ENCODE peak calls at places on chromosomes 12 and 14, in ten cellular contexts. D, U, R, T, A, F, Y, J, I and L are unnamed samples.

GRCh38 chr12:120055639-120056038 is 60.9 kb downstream of the RAB35 start:
- DNase-seq in Y (no peak), I (no peak), J (no peak), U (no peak), F (no peak), T (no peak), R (no peak), D (no peak), A (no peak), L (no peak)

GRCh38 chr14:87149583-87150354 is 843.2 kb downstream of the GALC start:
- DNase-seq in A (no peak), Y (no peak), I (no peak), D (peak), F (peak), J (no peak), U (no peak), T (peak), R (no peak), L (no peak)

GRCh38 chr12:93003540-93004239 is 74.6 kb upstream of the EEA1 start:
- DNase-seq in I (no peak), A (peak), T (no peak), Y (no peak), D (no peak), F (no peak), R (no peak), J (no peak), U (no peak), L (no peak)

GRCh38 chr12:107436836-107437235 is 248.8 kb upstream of the PWP1 start:
- DNase-seq in I (no peak), A (no peak), F (no peak), J (no peak), Y (no peak), T (no peak), U (no peak), D (no peak), R (peak), L (no peak)

GRCh38 chr12:69241444-69242092 is 2.2 kb downstream of the CPSF6 start:
- DNase-seq in I (no peak), J (no peak), F (no peak), R (peak), T (no peak), Y (no peak), U (no peak), D (no peak), A (no peak), L (no peak)

GRCh38 chr14:50740858-50741257 is 72.8 kb upstream of the SAV1 start:
- DNase-seq in R (no peak), F (no peak), U (no peak), A (peak), J (no peak), Y (no peak), I (no peak), D (no peak), T (peak), L (no peak)

GRCh38 chr12:65496617-65497016 is 218.1 kb downstream of the MSRB3 start:
- DNase-seq in A (peak), F (no peak), J (no peak), I (no peak), D (no peak), R (peak), T (peak), U (peak), Y (no peak), L (no peak)

GRCh38 chr12:86331012-86331411 is 74.8 kb upstream of the MGAT4C start:
- DNase-seq in Y (no peak), D (no peak), T (no peak), U (no peak), R (no peak), I (no peak), F (no peak), A (no peak), J (no peak), L (no peak)

GRCh38 chr12:120928864-120929652 is 24.9 kb upstream of the SPPL3 start:
- DNase-seq in A (no peak), Y (peak), D (peak), I (no peak), T (no peak), U (peak), J (no peak), R (no peak), F (no peak), L (no peak)

GRCh38 chr12:131189781-131190180 is 236.1 kb downstream of the ADGRD1 start:
- DNase-seq in T (no peak), U (no peak), D (no peak), I (no peak), J (no peak), F (no peak), A (no peak), R (no peak), Y (no peak), L (no peak)

GRCh38 chr14:58200480-58200841 is 512 bp downstream of the ACTR10 start:
- DNase-seq in R (no peak), A (no peak), Y (no peak), J (no peak), T (no peak), U (no peak), F (no peak), I (no peak), D (no peak), L (no peak)

GRCh38 chr12:103969391-103969790 is 3.7 kb downstream of the TDG start:
- DNase-seq in R (peak), J (no peak), F (no peak), A (no peak), D (no peak), Y (no peak), U (no peak), I (no peak), T (no peak), L (no peak)

GRCh38 chr12:54587315-54587821 is 1.1 kb downstream of the PPP1R1A start:
- DNase-seq in I (no peak), T (no peak), A (no peak), Y (no peak), R (no peak), U (peak), F (no peak), J (no peak), D (no peak), L (no peak)

GRCh38 chr14:72567226-72567625 is 326.7 kb downstream of the DPF3 start:
- DNase-seq in Y (no peak), U (no peak), T (no peak), R (no peak), A (peak), D (no peak), J (no peak), I (no peak), F (no peak), L (no peak)

GRCh38 chr12:100908501-100908900 is 113.9 kb downstream of the ANO4 start:
- DNase-seq in Y (no peak), U (no peak), A (peak), I (no peak), R (peak), D (no peak), F (no peak), T (peak), J (no peak), L (no peak)

GRCh38 chr12:51820721-51821422 is 27.6 kb downstream of the FIGNL2 start:
- DNase-seq in D (peak), T (no peak), U (peak), I (no peak), Y (peak), F (no peak), R (peak), A (peak), J (peak), L (no peak)

GRCh38 chr14:97866664-97867063 is 1069.5 kb downstream of the VRK1 start:
- DNase-seq in U (no peak), J (no peak), Y (no peak), T (no peak), D (peak), I (no peak), A (no peak), R (no peak), F (no peak), L (no peak)

GRCh38 chr14:90645842-90646443 is 170.3 kb downstream of the TTC7B start:
- DNase-seq in I (no peak), J (no peak), A (peak), U (no peak), F (peak), D (peak), Y (no peak), T (peak), R (peak), L (no peak)

GRCh38 chr14:49769171-49769570 is 1.2 kb downstream of the KLHDC2 start:
- DNase-seq in U (no peak), A (peak), F (no peak), T (peak), J (no peak), D (no peak), Y (no peak), R (peak), I (no peak), L (no peak)

GRCh38 chr12:131007031-131007793 is 53.5 kb downstream of the ADGRD1 start:
- DNase-seq in I (no peak), F (no peak), D (no peak), J (peak), T (no peak), Y (no peak), A (no peak), R (no peak), U (peak), L (no peak)

GRCh38 chr12:14048949-14049545 is 67.6 kb upstream of the GRIN2B start:
- DNase-seq in I (no peak), D (no peak), J (no peak), R (no peak), F (no peak), U (no peak), Y (no peak), A (no peak), T (no peak), L (no peak)

GRCh38 chr14:90815817-90816662 is at the start of gene TTC7B:
- DNase-seq in R (no peak), T (peak), Y (peak), A (peak), D (peak), F (no peak), U (peak), J (peak), I (no peak), L (no peak)

GRCh38 chr14:79325071-79325470 is 886.2 kb downstream of the DIO2 start:
- DNase-seq in A (no peak), D (no peak), F (no peak), U (no peak), J (no peak), T (peak), I (no peak), Y (no peak), R (no peak), L (no peak)

GRCh38 chr12:31491819-31492598 is 98.9 kb downstream of the DENND5B start:
- DNase-seq in J (no peak), T (peak), I (peak), D (peak), F (peak), R (peak), Y (no peak), U (no peak), A (peak), L (no peak)

GRCh38 chr12:47910486-47910885 is 5.7 kb upstream of the VDR start:
- DNase-seq in J (no peak), T (peak), R (peak), D (no peak), A (peak), I (no peak), U (no peak), Y (no peak), F (no peak), L (no peak)

GRCh38 chr14:53526190-53526589 is 373.1 kb upstream of the DDHD1 start:
- DNase-seq in A (no peak), D (no peak), J (no peak), F (no peak), U (no peak), I (no peak), Y (no peak), R (no peak), T (no peak), L (no peak)

GRCh38 chr14:24411468-24412454 is 13.0 kb downstream of the NYNRIN start:
- DNase-seq in U (no peak), T (peak), I (no peak), J (no peak), Y (peak), A (peak), F (peak), D (peak), R (peak), L (no peak)

GRCh38 chr12:52245259-52245961 is 12.4 kb downstream of the KRT7 start:
- DNase-seq in T (no peak), U (peak), J (no peak), D (peak), R (no peak), Y (no peak), A (no peak), F (no peak), I (no peak), L (no peak)

GRCh38 chr12:105706321-105706972 is 376.0 kb downstream of the C12orf75 start:
- DNase-seq in U (peak), T (peak), R (peak), I (no peak), F (peak), A (no peak), J (no peak), Y (peak), D (peak), L (no peak)

GRCh38 chr14:102761206-102761605 is 16.0 kb upstream of the TRAF3 start:
- DNase-seq in R (no peak), A (no peak), D (no peak), F (no peak), J (no peak), I (no peak), T (no peak), U (no peak), Y (no peak), L (no peak)

GRCh38 chr12:53078425-53079225 is 565 bp downstream of the SPRYD3 start:
- DNase-seq in I (no peak), U (no peak), D (peak), Y (no peak), J (no peak), R (peak), T (peak), A (no peak), F (no peak), L (peak)

GRCh38 chr12:58882796-58883195 is 37.5 kb downstream of the LRIG3 start:
- DNase-seq in I (no peak), U (no peak), F (no peak), Y (no peak), D (peak), J (no peak), T (no peak), R (no peak), A (no peak), L (no peak)

GRCh38 chr12:117674313-117674712 is 294.5 kb downstream of the KSR2 start:
- DNase-seq in U (no peak), F (no peak), A (no peak), R (no peak), I (no peak), D (no peak), Y (no peak), J (no peak), T (no peak), L (no peak)

GRCh38 chr12:117674763-117675162 is 294.0 kb downstream of the KSR2 start:
- DNase-seq in R (no peak), A (no peak), T (no peak), D (no peak), U (no peak), I (no peak), F (no peak), J (no peak), Y (no peak), L (no peak)

GRCh38 chr12:117671734-117672133 is 297.1 kb downstream of the KSR2 start:
- DNase-seq in D (peak), J (no peak), I (no peak), T (peak), R (no peak), A (peak), F (no peak), Y (no peak), U (no peak), L (no peak)
- TF ChIP-seq CTCF in D (peak), J (peak), I (peak), T (peak), R (peak), A (no peak), F (peak), Y (peak), U (peak), L (peak)

GRCh38 chr14:56811596-56812363 is 1.5 kb upstream of the OTX2 start:
- DNase-seq in R (no peak), T (no peak), F (no peak), U (no peak), I (no peak), D (peak), Y (no peak), J (no peak), A (no peak), L (no peak)

GRCh38 chr14:56809262-56810215 is 740 bp downstream of the OTX2 start:
- DNase-seq in J (no peak), D (peak), A (no peak), R (no peak), I (no peak), F (no peak), T (no peak), U (no peak), Y (no peak), L (no peak)

GRCh38 chr14:56810341-56810740 is at the start of gene OTX2:
- DNase-seq in D (peak), F (no peak), T (peak), J (no peak), Y (no peak), U (no peak), R (no peak), I (no peak), A (no peak), L (no peak)

GRCh38 chr14:56812364-56813103 is 2.3 kb upstream of the OTX2 start:
- DNase-seq in J (no peak), A (no peak), R (no peak), Y (no peak), F (no peak), I (no peak), U (no peak), D (no peak), T (no peak), L (no peak)

GRCh38 chr14:56810850-56811595 is 744 bp upstream of the OTX2 start:
- DNase-seq in T (no peak), R (no peak), J (no peak), D (peak), U (no peak), A (no peak), I (no peak), F (no peak), Y (no peak), L (no peak)
- H3K4me3 ChIP-seq in T (no peak), R (no peak), J (no peak), D (peak), U (no peak), A (no peak), I (no peak), F (no peak), Y (no peak), L (no peak)

GRCh38 chr12:27243804-27244679 is at the start of gene STK38L:
- DNase-seq in D (peak), Y (peak), A (peak), R (peak), F (peak), I (peak), T (peak), U (peak), J (peak), L (peak)
- TF ChIP-seq CTCF in D (peak), Y (peak), A (peak), R (no peak), F (peak), I (peak), T (peak), U (no peak), J (peak), L (peak)

DNA sequence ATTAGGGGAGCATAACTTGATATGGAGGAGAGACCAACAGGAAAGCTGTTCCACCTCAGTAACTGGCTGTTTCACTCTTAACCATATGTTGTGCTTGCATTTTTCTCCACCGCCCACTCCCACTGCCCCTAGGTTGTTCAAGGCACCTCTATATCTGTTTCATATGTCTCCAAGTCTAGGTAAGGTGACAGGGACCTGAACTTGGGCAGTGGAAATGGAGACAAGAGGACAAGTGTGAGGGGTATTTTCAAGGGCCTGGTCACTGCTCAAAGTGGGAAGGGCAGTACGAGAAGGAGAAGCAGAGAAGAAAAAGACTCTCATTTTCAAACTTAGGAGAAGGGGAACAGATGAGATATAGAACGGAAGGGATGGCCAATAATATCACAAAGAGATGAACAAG is 3.1 kb downstream of the SLC38A1 start:
- DNase-seq in T (no peak), I (no peak), U (no peak), F (no peak), D (no peak), A (no peak), R (no peak), Y (no peak), J (no peak), L (peak)
- H3K4me3 ChIP-seq in T (no peak), I (peak), U (peak), F (peak), D (peak), A (peak), R (no peak), Y (peak), J (peak), L (peak)

DNA sequence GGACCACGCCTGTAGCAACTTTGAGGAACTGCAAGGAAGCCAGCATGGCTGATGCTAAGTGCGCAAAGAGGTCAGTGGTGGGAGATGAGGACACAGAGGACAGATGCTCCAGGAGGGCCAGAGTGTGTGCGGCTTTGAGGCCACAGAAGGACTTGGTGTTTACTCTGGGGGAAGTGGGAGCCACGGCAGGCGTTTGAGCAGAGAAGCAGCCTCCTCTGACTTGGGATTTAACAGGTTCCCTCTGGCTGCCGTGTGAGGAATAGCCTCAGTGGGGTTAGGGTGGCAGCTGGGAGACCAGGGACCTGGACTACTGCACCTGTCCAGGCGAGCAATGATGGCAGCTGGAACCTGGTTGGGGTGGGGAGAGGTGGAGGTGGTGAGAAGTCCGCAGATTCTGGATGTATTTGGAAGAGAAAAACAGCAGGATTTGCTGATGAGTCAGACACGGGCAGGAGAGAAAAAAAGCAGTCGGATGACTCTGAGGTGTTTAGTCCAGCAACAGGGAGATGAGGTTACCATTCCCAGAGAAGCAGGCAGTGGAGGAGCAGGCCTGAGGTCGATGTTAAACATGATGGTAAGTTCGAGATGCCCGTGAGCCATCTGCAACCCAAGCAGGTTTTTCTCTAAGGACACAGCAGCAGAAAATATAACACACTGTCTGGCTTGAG is 143.5 kb downstream of the SCARB1 start:
- DNase-seq in U (no peak), T (peak), A (peak), Y (no peak), R (peak), F (peak), I (no peak), D (no peak), J (no peak), L (no peak)
- TF ChIP-seq CTCF in U (peak), T (peak), A (peak), Y (peak), R (peak), F (peak), I (peak), D (peak), J (peak), L (no peak)

GRCh38 chr12:123078114-123078465 is 72.8 kb downstream of the PITPNM2 start:
- DNase-seq in F (no peak), J (no peak), I (no peak), T (no peak), A (no peak), Y (no peak), D (no peak), R (no peak), U (no peak), L (no peak)

GRCh38 chr12:123075591-123076171 is 75.2 kb downstream of the PITPNM2 start:
- DNase-seq in U (no peak), I (no peak), T (peak), F (no peak), A (no peak), J (peak), Y (peak), D (peak), R (no peak), L (no peak)

GRCh38 chr12:123077298-123078113 is 73.4 kb downstream of the PITPNM2 start:
- DNase-seq in I (no peak), A (no peak), F (no peak), D (no peak), R (no peak), J (no peak), Y (peak), T (no peak), U (no peak), L (no peak)

GRCh38 chr12:123075092-123075491 is 75.8 kb downstream of the PITPNM2 start:
- DNase-seq in I (no peak), D (no peak), U (no peak), Y (peak), A (no peak), T (no peak), J (no peak), R (no peak), F (no peak), L (no peak)

GRCh38 chr12:123076604-123077297 is 74.1 kb downstream of the PITPNM2 start:
- DNase-seq in A (no peak), U (no peak), Y (peak), T (peak), J (no peak), I (no peak), F (no peak), R (no peak), D (no peak), L (no peak)
- H3K4me3 ChIP-seq in A (no peak), U (no peak), Y (no peak), T (no peak), J (no peak), I (no peak), F (no peak), R (no peak), D (no peak), L (no peak)

GRCh38 chr12:94240171-94240570 is 91.8 kb downstream of the PLXNC1 start:
- DNase-seq in D (no peak), A (no peak), U (no peak), I (no peak), Y (no peak), R (no peak), T (no peak), J (no peak), F (no peak), L (peak)
- TF ChIP-seq CTCF in D (no peak), A (no peak), U (no peak), I (no peak), Y (no peak), R (no peak), T (no peak), J (no peak), F (no peak), L (no peak)